ENCODE peak calls at places on chromosomes 11 and 22, in six cellular contexts. One of them, this sample, is unnamed.

GRCh38 chr11:129643031-129643721 is 172.5 kb upstream of the TMEM45B start:
- DNase-seq in smooth muscle cell of the brain vasculature: no peak
- DNase-seq in NCI-H510A treated with DMSO at 0.1 percent for 48 hours: peak; percentile 41
- DNase-seq in naive thymus-derived CD4-positive, alpha-beta T cell: no peak
- DNase-seq in EL: peak; percentile 75
- DNase-seq in kidney: no peak
- DNase-seq in this sample: no peak

GRCh38 chr11:118441770-118442169 is 5.5 kb downstream of the KMT2A start:
- DNase-seq in smooth muscle cell of the brain vasculature: no peak
- DNase-seq in NCI-H510A treated with DMSO at 0.1 percent for 48 hours: no peak
- DNase-seq in naive thymus-derived CD4-positive, alpha-beta T cell: no peak
- DNase-seq in EL: peak; percentile 1
- DNase-seq in kidney: no peak
- DNase-seq in this sample: no peak

GRCh38 chr22:19619144-19620009 is 94.9 kb upstream of the SEPTIN5 start:
- DNase-seq in smooth muscle cell of the brain vasculature: no peak
- DNase-seq in NCI-H510A treated with DMSO at 0.1 percent for 48 hours: no peak
- DNase-seq in naive thymus-derived CD4-positive, alpha-beta T cell: no peak
- DNase-seq in EL: no peak
- DNase-seq in kidney: no peak
- DNase-seq in this sample: no peak

GRCh38 chr11:120134931-120135228 is 3.0 kb downstream of the TRIM29 start:
- DNase-seq in smooth muscle cell of the brain vasculature: no peak
- DNase-seq in NCI-H510A treated with DMSO at 0.1 percent for 48 hours: no peak
- DNase-seq in naive thymus-derived CD4-positive, alpha-beta T cell: no peak
- DNase-seq in EL: no peak
- DNase-seq in kidney: no peak
- DNase-seq in this sample: peak; percentile 16

GRCh38 chr11:83655996-83656395 is 369.8 kb upstream of the CCDC90B start:
- DNase-seq in smooth muscle cell of the brain vasculature: no peak
- DNase-seq in NCI-H510A treated with DMSO at 0.1 percent for 48 hours: no peak
- DNase-seq in naive thymus-derived CD4-positive, alpha-beta T cell: no peak
- DNase-seq in EL: no peak
- DNase-seq in kidney: no peak
- DNase-seq in this sample: no peak

GRCh38 chr11:72443016-72443415 is 8.7 kb upstream of the CLPB start:
- DNase-seq in smooth muscle cell of the brain vasculature: no peak
- DNase-seq in NCI-H510A treated with DMSO at 0.1 percent for 48 hours: no peak
- DNase-seq in naive thymus-derived CD4-positive, alpha-beta T cell: no peak
- DNase-seq in EL: no peak
- DNase-seq in kidney: no peak
- DNase-seq in this sample: no peak

GRCh38 chr11:71936825-71937224 is 8.0 kb downstream of the RNF121 start:
- DNase-seq in smooth muscle cell of the brain vasculature: no peak
- DNase-seq in NCI-H510A treated with DMSO at 0.1 percent for 48 hours: no peak
- DNase-seq in naive thymus-derived CD4-positive, alpha-beta T cell: no peak
- DNase-seq in EL: peak; percentile 62
- DNase-seq in kidney: no peak
- DNase-seq in this sample: no peak

GRCh38 chr11:12285106-12285505 is 92.3 kb upstream of the PARVA start:
- DNase-seq in smooth muscle cell of the brain vasculature: no peak
- DNase-seq in NCI-H510A treated with DMSO at 0.1 percent for 48 hours: no peak
- DNase-seq in naive thymus-derived CD4-positive, alpha-beta T cell: no peak
- DNase-seq in EL: peak; percentile 94
- DNase-seq in kidney: no peak
- DNase-seq in this sample: no peak

GRCh38 chr11:128490092-128490491 is 97.3 kb downstream of the ETS1 start:
- DNase-seq in smooth muscle cell of the brain vasculature: no peak
- DNase-seq in NCI-H510A treated with DMSO at 0.1 percent for 48 hours: no peak
- DNase-seq in naive thymus-derived CD4-positive, alpha-beta T cell: no peak
- DNase-seq in EL: no peak
- DNase-seq in kidney: no peak
- DNase-seq in this sample: no peak

GRCh38 chr11:35928688-35929087 is 15.2 kb upstream of the LDLRAD3 start:
- DNase-seq in smooth muscle cell of the brain vasculature: no peak
- DNase-seq in NCI-H510A treated with DMSO at 0.1 percent for 48 hours: no peak
- DNase-seq in naive thymus-derived CD4-positive, alpha-beta T cell: no peak
- DNase-seq in EL: no peak
- DNase-seq in kidney: no peak
- DNase-seq in this sample: no peak

GRCh38 chr22:20509344-20510047 is 2.1 kb downstream of the MED15 start:
- DNase-seq in smooth muscle cell of the brain vasculature: no peak
- DNase-seq in NCI-H510A treated with DMSO at 0.1 percent for 48 hours: no peak
- DNase-seq in naive thymus-derived CD4-positive, alpha-beta T cell: peak; percentile 22
- DNase-seq in EL: peak; percentile 97
- DNase-seq in kidney: peak; percentile 88
- DNase-seq in this sample: no peak

GRCh38 chr11:1939006-1939626 is 8.0 kb upstream of the MRPL23 start:
- DNase-seq in smooth muscle cell of the brain vasculature: no peak
- DNase-seq in NCI-H510A treated with DMSO at 0.1 percent for 48 hours: no peak
- DNase-seq in naive thymus-derived CD4-positive, alpha-beta T cell: no peak
- DNase-seq in EL: no peak
- DNase-seq in kidney: peak; percentile 64
- DNase-seq in this sample: no peak

GRCh38 chr11:11706022-11706421 is 84.2 kb upstream of the GALNT18 start:
- DNase-seq in smooth muscle cell of the brain vasculature: no peak
- DNase-seq in NCI-H510A treated with DMSO at 0.1 percent for 48 hours: no peak
- DNase-seq in naive thymus-derived CD4-positive, alpha-beta T cell: no peak
- DNase-seq in EL: peak; percentile 6
- DNase-seq in kidney: no peak
- DNase-seq in this sample: peak; percentile 56

GRCh38 chr22:46746192-46746591 is 8.1 kb upstream of the CERK start:
- DNase-seq in smooth muscle cell of the brain vasculature: no peak
- DNase-seq in NCI-H510A treated with DMSO at 0.1 percent for 48 hours: no peak
- DNase-seq in naive thymus-derived CD4-positive, alpha-beta T cell: no peak
- DNase-seq in EL: no peak
- DNase-seq in kidney: peak; percentile 14
- DNase-seq in this sample: no peak

GRCh38 chr11:57458060-57458409 is 2.3 kb upstream of the RTN4RL2 start:
- DNase-seq in smooth muscle cell of the brain vasculature: no peak
- DNase-seq in NCI-H510A treated with DMSO at 0.1 percent for 48 hours: peak; percentile 10
- DNase-seq in naive thymus-derived CD4-positive, alpha-beta T cell: no peak
- DNase-seq in EL: no peak
- DNase-seq in kidney: no peak
- DNase-seq in this sample: peak; percentile 70

GRCh38 chr22:35410663-35411034 is 10.7 kb downstream of the MCM5 start:
- DNase-seq in smooth muscle cell of the brain vasculature: no peak
- DNase-seq in NCI-H510A treated with DMSO at 0.1 percent for 48 hours: no peak
- DNase-seq in naive thymus-derived CD4-positive, alpha-beta T cell: no peak
- DNase-seq in EL: no peak
- DNase-seq in kidney: no peak
- DNase-seq in this sample: no peak

GRCh38 chr22:37824674-37825641 is 1.8 kb downstream of the GALR3 start:
- DNase-seq in smooth muscle cell of the brain vasculature: no peak
- DNase-seq in NCI-H510A treated with DMSO at 0.1 percent for 48 hours: no peak
- DNase-seq in naive thymus-derived CD4-positive, alpha-beta T cell: no peak
- DNase-seq in EL: no peak
- DNase-seq in kidney: no peak
- DNase-seq in this sample: peak; percentile 63

GRCh38 chr11:986270-986951 is 50.1 kb downstream of the MUC6 start:
- DNase-seq in smooth muscle cell of the brain vasculature: no peak
- DNase-seq in NCI-H510A treated with DMSO at 0.1 percent for 48 hours: peak; percentile 29
- DNase-seq in naive thymus-derived CD4-positive, alpha-beta T cell: no peak
- DNase-seq in EL: no peak
- DNase-seq in kidney: peak; percentile 91
- DNase-seq in this sample: no peak

GRCh38 chr22:37258810-37259472 is 14.9 kb upstream of the RAC2 start:
- DNase-seq in smooth muscle cell of the brain vasculature: no peak
- DNase-seq in NCI-H510A treated with DMSO at 0.1 percent for 48 hours: no peak
- DNase-seq in naive thymus-derived CD4-positive, alpha-beta T cell: no peak
- DNase-seq in EL: no peak
- DNase-seq in kidney: no peak
- DNase-seq in this sample: peak; percentile 37

GRCh38 chr11:114308689-114309089 is 12.5 kb downstream of the NNMT start:
- DNase-seq in smooth muscle cell of the brain vasculature: no peak
- DNase-seq in NCI-H510A treated with DMSO at 0.1 percent for 48 hours: no peak
- DNase-seq in naive thymus-derived CD4-positive, alpha-beta T cell: no peak
- DNase-seq in EL: no peak
- DNase-seq in kidney: no peak
- DNase-seq in this sample: no peak

GRCh38 chr22:19803736-19804267 is 43.2 kb downstream of the TBX1 start:
- DNase-seq in smooth muscle cell of the brain vasculature: no peak
- DNase-seq in NCI-H510A treated with DMSO at 0.1 percent for 48 hours: no peak
- DNase-seq in naive thymus-derived CD4-positive, alpha-beta T cell: no peak
- DNase-seq in EL: no peak
- DNase-seq in kidney: peak; percentile 63
- DNase-seq in this sample: no peak

GRCh38 chr11:1074244-1075221 is at the start of gene MUC2:
- DNase-seq in smooth muscle cell of the brain vasculature: no peak
- DNase-seq in NCI-H510A treated with DMSO at 0.1 percent for 48 hours: no peak
- DNase-seq in naive thymus-derived CD4-positive, alpha-beta T cell: no peak
- DNase-seq in EL: no peak
- DNase-seq in kidney: peak; percentile 72
- DNase-seq in this sample: no peak